ENCODE peak calls at places on chromosomes 1 and 21, in seven cellular contexts. P is SJCRH30; O is BE2C; F is heart right ventricle; S is CD4-positive, alpha-beta memory T cell; C is prostate gland; U is fibroblast of lung. W is an unnamed sample.

GRCh38 chr1:212607924-212608208 is 695 bp upstream of the ATF3 start:
- DNase-seq in P (no peak), O (no peak), C (no peak), F (peak; percentile 42), U (no peak), S (peak; percentile 15), W (peak; percentile 13)

GRCh38 chr21:40335689-40336088 is 468.5 kb downstream of the PCP4 start:
- DNase-seq in P (no peak), S (no peak), O (no peak), F (no peak), U (no peak), C (no peak), W (no peak)

GRCh38 chr21:34802180-34802899 is 133.5 kb downstream of the CLIC6 start:
- DNase-seq in P (no peak), O (no peak), S (no peak), F (no peak), C (no peak), U (no peak), W (no peak)

GRCh38 chr1:21663251-21663950 is 5.8 kb downstream of the RAP1GAP start:
- DNase-seq in O (no peak), S (no peak), P (no peak), C (no peak), F (no peak), U (no peak), W (no peak)

GRCh38 chr1:157830887-157831286 is 10.7 kb downstream of the CD5L start:
- DNase-seq in P (no peak), C (no peak), O (no peak), S (no peak), F (no peak), U (no peak), W (no peak)

GRCh38 chr1:203265541-203265940 is 36.1 kb upstream of the CHIT1 start:
- DNase-seq in U (no peak), C (no peak), O (no peak), F (no peak), P (no peak), S (no peak), W (no peak)

GRCh38 chr1:109975718-109976117 is 8.8 kb upstream of the AHCYL1 start:
- DNase-seq in F (no peak), C (no peak), P (peak; percentile 13), U (peak; percentile 86), S (no peak), O (no peak), W (no peak)

GRCh38 chr1:181134543-181135461 is 46.3 kb downstream of the IER5 start:
- DNase-seq in P (peak; percentile 35), U (peak; percentile 83), F (no peak), O (no peak), S (no peak), C (peak; percentile 81), W (no peak)

GRCh38 chr1:101174722-101175121 is 62.1 kb upstream of the S1PR1 start:
- DNase-seq in S (no peak), P (no peak), O (no peak), C (no peak), F (no peak), U (peak; percentile 21), W (no peak)

GRCh38 chr1:234486858-234487830 is 8.2 kb upstream of the TARBP1 start:
- DNase-seq in S (no peak), O (peak; percentile 34), U (peak; percentile 90), C (peak; percentile 69), P (no peak), F (no peak), W (no peak)

GRCh38 chr21:42481169-42481568 is 14.9 kb downstream of the RSPH1 start:
- DNase-seq in U (no peak), F (no peak), S (no peak), O (no peak), P (no peak), C (no peak), W (no peak)

GRCh38 chr1:34781071-34781843 is at the start of gene GJB3:
- DNase-seq in P (no peak), U (no peak), O (no peak), C (no peak), S (no peak), F (no peak), W (no peak)

GRCh38 chr1:87878873-87879272 is 550.2 kb downstream of the LMO4 start:
- DNase-seq in C (no peak), P (no peak), S (no peak), U (peak; percentile 24), F (no peak), O (no peak), W (no peak)

GRCh38 chr1:228228601-228229074 is 20.8 kb downstream of the OBSCN start:
- DNase-seq in C (no peak), U (peak; percentile 94), O (no peak), F (no peak), P (no peak), S (no peak), W (no peak)

DNA sequence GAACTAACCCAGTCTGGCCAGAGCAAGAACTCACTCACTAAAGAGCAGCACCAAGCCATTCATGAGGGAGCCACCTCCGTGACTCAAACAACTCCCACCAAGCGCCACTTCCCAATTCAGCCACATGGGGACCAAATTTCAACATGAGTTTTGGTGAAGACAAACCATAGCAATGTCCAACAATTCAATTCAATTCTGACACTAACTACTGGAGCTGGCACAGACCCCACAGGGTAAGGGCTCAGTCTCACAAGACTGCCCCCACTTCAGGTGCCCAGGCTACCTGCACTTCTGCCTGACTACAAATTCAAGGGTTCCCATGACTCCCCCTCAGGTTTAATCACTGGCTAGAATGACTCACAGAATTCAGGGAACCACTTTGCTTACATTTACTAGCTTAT is 48.8 kb upstream of the RAP1A start:
- DNase-seq in O (peak; percentile 37), U (no peak), F (no peak), C (no peak), P (no peak), S (peak; percentile 23), W (peak; percentile 66)
- H3K4me3 ChIP-seq in O (no peak overlapping the region), U (no peak overlapping the region), F (no peak overlapping the region), C (no peak overlapping the region), P (no peak overlapping the region), S (no peak overlapping the region), W (no peak overlapping the region)

DNA sequence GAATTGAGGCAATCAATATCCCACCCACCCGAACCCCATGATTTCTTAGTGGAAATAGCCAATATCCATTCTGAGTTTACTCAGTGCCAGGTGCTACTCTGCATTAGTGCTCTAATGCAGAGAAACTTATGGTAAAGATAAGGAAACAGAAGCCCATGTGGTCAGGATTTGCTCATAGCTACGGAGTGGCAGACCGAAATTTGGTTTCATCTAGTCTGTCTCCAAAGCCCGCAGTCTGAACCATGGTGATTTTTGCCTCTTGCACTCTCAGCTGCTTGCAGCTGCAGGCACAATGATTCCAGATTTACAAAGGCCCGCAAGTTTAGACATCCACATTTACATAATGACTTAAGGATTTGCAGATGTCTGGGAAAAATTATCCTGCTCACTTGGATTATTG is 161.2 kb upstream of the KCNJ6 start:
- DNase-seq in C (no peak), F (no peak), O (no peak), P (no peak), U (no peak), S (no peak), W (no peak)
- H3K4me1 ChIP-seq in C (no peaks in the 10 kb centered on the region), F (peaks cover 16% of the 10 kb centered on the region), O (no peaks in the 10 kb centered on the region), P (no peaks in the 10 kb centered on the region), U (no peaks in the 10 kb centered on the region), S (no peaks in the 10 kb centered on the region), W (no peaks in the 10 kb centered on the region)

GRCh38 chr1:246647513-246647912 is 76.7 kb upstream of the SCCPDH start:
- DNase-seq in F (no peak), P (no peak), U (no peak), C (no peak), S (no peak), O (peak; percentile 33), W (no peak)
- H3K4me3 ChIP-seq in F (peak overlapping the region; percentile 47), P (no peak overlapping the region), U (no peak overlapping the region), C (no peak overlapping the region), S (no peak overlapping the region), O (peak overlapping the region; percentile 53), W (no peak overlapping the region)

DNA sequence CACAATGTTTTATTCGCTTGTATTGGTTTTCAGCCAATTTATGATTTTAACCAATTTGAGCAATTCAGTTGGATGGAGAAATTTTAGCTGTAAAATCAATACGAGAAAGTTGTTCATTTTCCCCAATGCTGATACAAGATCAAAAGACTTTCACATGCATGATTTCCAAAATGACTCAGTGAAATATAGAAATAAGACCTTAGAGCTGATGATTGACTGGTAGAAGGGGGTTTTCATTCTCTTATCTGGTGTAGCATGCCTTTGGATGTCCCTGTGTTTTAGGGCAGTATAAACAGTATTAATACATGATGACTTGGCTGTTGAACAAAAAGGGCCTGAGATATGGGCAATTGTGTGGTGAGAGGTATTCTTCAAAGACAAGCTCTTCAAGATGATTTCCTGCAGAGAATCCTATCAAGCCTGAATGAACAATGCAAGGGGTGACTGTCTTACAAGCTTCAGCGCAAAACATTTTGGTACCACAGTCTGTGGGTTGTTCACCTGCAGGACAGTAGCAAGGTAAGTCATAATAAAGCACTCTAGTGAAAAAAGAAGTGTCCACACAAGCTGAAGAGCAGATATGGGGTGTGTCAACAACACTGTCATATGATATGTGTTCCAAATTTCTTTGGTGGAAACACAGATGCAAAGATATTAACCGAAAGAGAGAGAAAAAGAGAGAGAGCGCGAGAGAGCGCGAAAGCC is 156.2 kb downstream of the TNFSF18 start:
- DNase-seq in P (no peak), C (no peak), O (no peak), F (no peak), S (no peak), U (no peak), W (no peak)
- H3K4me1 ChIP-seq in P (peaks cover 4% of the 10 kb centered on the region), C (no peaks in the 10 kb centered on the region), O (peaks cover 3% of the 10 kb centered on the region), F (peaks cover 34% of the 10 kb centered on the region), S (peaks cover 29% of the 10 kb centered on the region), U (peaks cover 14% of the 10 kb centered on the region), W (peaks cover 18% of the 10 kb centered on the region)

GRCh38 chr1:27592600-27593340 is 11.2 kb downstream of the AHDC1 start:
- DNase-seq in P (peak; percentile 91), O (no peak), S (no peak), U (no peak), F (no peak), C (no peak), W (no peak)

GRCh38 chr1:27595597-27595996 is 8.3 kb downstream of the AHDC1 start:
- DNase-seq in F (no peak), P (no peak), O (no peak), U (no peak), S (no peak), C (no peak), W (no peak)

GRCh38 chr1:27596261-27596660 is 7.7 kb downstream of the AHDC1 start:
- DNase-seq in O (no peak), F (no peak), P (no peak), C (no peak), U (no peak), S (no peak), W (no peak)

GRCh38 chr1:27593341-27594326 is 10.3 kb downstream of the AHDC1 start:
- DNase-seq in C (no peak), O (no peak), P (no peak), U (no peak), S (no peak), F (no peak), W (no peak)

GRCh38 chr1:27594542-27595510 is 9.1 kb downstream of the AHDC1 start:
- DNase-seq in F (no peak), S (no peak), C (no peak), U (no peak), P (no peak), O (no peak), W (no peak)
- H3K4me3 ChIP-seq in F (no peak overlapping the region), S (no peak overlapping the region), C (no peak overlapping the region), U (no peak overlapping the region), P (no peak overlapping the region), O (no peak overlapping the region), W (no peak overlapping the region)

GRCh38 chr1:106225406-106225805 is 831.1 kb upstream of the PRMT6 start:
- DNase-seq in F (no peak), O (no peak), S (no peak), U (no peak), C (no peak), P (no peak), W (no peak)
- H3K4me1 ChIP-seq in F (no peaks in the 10 kb centered on the region), O (no peaks in the 10 kb centered on the region), S (no peaks in the 10 kb centered on the region), U (no peaks in the 10 kb centered on the region), C (no peaks in the 10 kb centered on the region), P (no peaks in the 10 kb centered on the region), W (no peaks in the 10 kb centered on the region)